ENCODE peak calls at places on chromosome 20, in four cellular contexts. A is H1, G is SK-N-SH, J is GM12878. I is an unnamed sample.

GRCh38 chr20:4925842-4926530 is 75.3 kb downstream of the SLC23A2 start:
- DNase-seq in J (no peak), G (no peak), A (no peak), I (no peak)

GRCh38 chr20:38839563-38839962 is 34.1 kb downstream of the PPP1R16B start:
- DNase-seq in G (no peak), J (no peak), A (no peak), I (no peak)

GRCh38 chr20:52150440-52151258 is 40.9 kb downstream of the ZFP64 start:
- DNase-seq in G (peak), A (no peak), J (peak), I (peak)

GRCh38 chr20:16273812-16274560 is 299.3 kb downstream of the KIF16B start:
- DNase-seq in G (peak), A (no peak), J (no peak), I (no peak)

GRCh38 chr20:4791121-4791520 is 69.4 kb downstream of the PRND start:
- DNase-seq in A (no peak), G (no peak), J (no peak), I (no peak)

GRCh38 chr20:40305303-40305702 is 383.7 kb downstream of the MAFB start:
- DNase-seq in J (no peak), A (no peak), G (no peak), I (no peak)

GRCh38 chr20:16020971-16021370 is 552.3 kb downstream of the KIF16B start:
- DNase-seq in G (no peak), J (no peak), A (no peak), I (no peak)

GRCh38 chr20:38810926-38811325 is 5.4 kb downstream of the PPP1R16B start:
- DNase-seq in J (no peak), G (no peak), A (no peak), I (no peak)

GRCh38 chr20:42941629-42942028 is 248.1 kb downstream of the PTPRT start:
- DNase-seq in G (no peak), A (no peak), J (no peak), I (no peak)

GRCh38 chr20:39631557-39631956 is 669.4 kb downstream of the DHX35 start:
- DNase-seq in A (no peak), G (no peak), J (no peak), I (no peak)

GRCh38 chr20:31945790-31946189 is 6.1 kb downstream of the PDRG1 start:
- DNase-seq in A (no peak), G (no peak), J (no peak), I (no peak)

GRCh38 chr20:53621482-53622246 is 28.0 kb upstream of the ZNF217 start:
- DNase-seq in J (peak), G (peak), A (no peak), I (peak)

GRCh38 chr20:17315491-17316231 is 88.8 kb downstream of the PCSK2 start:
- DNase-seq in J (no peak), G (no peak), A (no peak), I (no peak)

GRCh38 chr20:61821698-61822097 is 244.0 kb downstream of the TAF4 start:
- DNase-seq in G (no peak), A (no peak), J (no peak), I (no peak)

GRCh38 chr20:19336601-19337000 is 124.2 kb downstream of the SLC24A3 start:
- DNase-seq in A (no peak), G (no peak), J (no peak), I (no peak)

GRCh38 chr20:61972910-61973508 is 92.7 kb downstream of the TAF4 start:
- DNase-seq in A (no peak), J (no peak), G (no peak), I (no peak)

GRCh38 chr20:39822667-39823066 is 860.5 kb downstream of the DHX35 start:
- DNase-seq in J (no peak), A (no peak), G (no peak), I (no peak)

GRCh38 chr20:59043698-59044097 is 1.1 kb upstream of the PRELID3B start:
- DNase-seq in G (no peak), A (no peak), J (no peak), I (no peak)

GRCh38 chr20:47007826-47008655 is 113.4 kb downstream of the EYA2 start:
- DNase-seq in G (no peak), J (no peak), A (no peak), I (no peak)

GRCh38 chr20:62646851-62647520 is 4.7 kb downstream of the SLCO4A1 start:
- DNase-seq in A (no peak), J (no peak), G (no peak), I (no peak)

GRCh38 chr20:1907586-1907985 is 12.4 kb downstream of the SIRPA start:
- DNase-seq in J (no peak), G (no peak), A (no peak), I (no peak)

GRCh38 chr20:44068311-44068710 is 118.7 kb downstream of the JPH2 start:
- DNase-seq in A (no peak), J (no peak), G (peak), I (no peak)

GRCh38 chr20:40843251-40843650 is 154.2 kb upstream of the MAFB start:
- DNase-seq in A (no peak), J (no peak), G (no peak), I (no peak)

GRCh38 chr20:40651121-40651520 is 37.9 kb downstream of the MAFB start:
- DNase-seq in A (no peak), J (no peak), G (no peak), I (no peak)

GRCh38 chr20:31716351-31716750 is 6.3 kb downstream of the BCL2L1 start:
- DNase-seq in J (no peak), A (no peak), G (no peak), I (no peak)

GRCh38 chr20:7161690-7162089 is 394.2 kb downstream of the BMP2 start:
- DNase-seq in J (no peak), G (peak), A (no peak), I (no peak)

GRCh38 chr20:18263723-18264122 is 24.6 kb upstream of the ZNF133 start:
- DNase-seq in J (no peak), G (no peak), A (no peak), I (no peak)

GRCh38 chr20:25272223-25273000 is 24.5 kb downstream of the PYGB start:
- DNase-seq in J (no peak), G (no peak), A (no peak), I (no peak)

GRCh38 chr20:48640871-48641270 is 186.9 kb downstream of the PREX1 start:
- DNase-seq in A (no peak), J (no peak), G (no peak), I (no peak)

GRCh38 chr20:8094415-8094818 is 37.6 kb upstream of the PLCB1 start:
- DNase-seq in J (no peak), G (no peak), A (no peak), I (no peak)

GRCh38 chr20:14604143-14604542 is 266.7 kb upstream of the FLRT3 start:
- DNase-seq in J (no peak), A (no peak), G (no peak), I (no peak)

GRCh38 chr20:41865938-41866337 is 247.8 kb upstream of the CHD6 start:
- DNase-seq in G (no peak), J (no peak), A (no peak), I (no peak)

DNA sequence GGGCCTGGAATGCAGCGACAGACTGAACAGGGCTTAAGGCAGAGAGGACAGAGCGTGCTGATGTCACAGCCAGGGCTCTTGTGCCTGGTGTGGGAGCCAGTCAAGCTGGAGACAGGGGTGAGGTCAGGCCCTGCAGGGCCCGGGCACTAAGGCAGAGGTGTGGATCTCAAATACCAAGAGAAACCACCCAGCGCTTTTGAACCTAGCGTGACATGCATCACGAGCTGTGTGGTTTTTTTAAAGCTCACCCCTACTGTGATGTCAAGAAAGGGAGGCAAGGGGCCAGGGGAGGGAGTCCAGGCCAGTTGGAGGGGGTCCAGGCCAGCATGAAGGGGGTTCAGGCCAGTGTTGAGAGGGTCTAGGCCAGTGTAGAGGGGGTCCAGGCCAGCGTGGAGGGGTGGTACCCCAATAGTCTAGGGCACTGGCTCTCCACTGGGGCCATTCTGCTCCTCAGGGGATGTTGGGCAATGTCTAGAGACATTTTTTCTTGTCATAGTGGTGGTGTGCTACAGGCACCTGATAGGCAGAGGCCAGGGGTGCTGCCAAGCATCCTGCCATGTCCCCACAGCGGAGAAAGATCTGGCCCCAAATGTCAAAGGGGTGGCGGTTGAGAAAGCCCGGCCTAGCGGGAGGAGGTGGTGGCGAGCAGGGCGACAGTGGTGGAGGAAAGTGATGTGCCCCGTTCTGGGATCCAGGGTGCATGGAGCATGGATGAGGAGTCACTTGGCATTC is 42.6 kb downstream of the RBM38 start:
- DNase-seq in A (no peak), J (no peak), G (no peak), I (no peak)
- TF ChIP-seq JUND in A (no peak), J (no peak), G (no peak), I (no peak)

DNA sequence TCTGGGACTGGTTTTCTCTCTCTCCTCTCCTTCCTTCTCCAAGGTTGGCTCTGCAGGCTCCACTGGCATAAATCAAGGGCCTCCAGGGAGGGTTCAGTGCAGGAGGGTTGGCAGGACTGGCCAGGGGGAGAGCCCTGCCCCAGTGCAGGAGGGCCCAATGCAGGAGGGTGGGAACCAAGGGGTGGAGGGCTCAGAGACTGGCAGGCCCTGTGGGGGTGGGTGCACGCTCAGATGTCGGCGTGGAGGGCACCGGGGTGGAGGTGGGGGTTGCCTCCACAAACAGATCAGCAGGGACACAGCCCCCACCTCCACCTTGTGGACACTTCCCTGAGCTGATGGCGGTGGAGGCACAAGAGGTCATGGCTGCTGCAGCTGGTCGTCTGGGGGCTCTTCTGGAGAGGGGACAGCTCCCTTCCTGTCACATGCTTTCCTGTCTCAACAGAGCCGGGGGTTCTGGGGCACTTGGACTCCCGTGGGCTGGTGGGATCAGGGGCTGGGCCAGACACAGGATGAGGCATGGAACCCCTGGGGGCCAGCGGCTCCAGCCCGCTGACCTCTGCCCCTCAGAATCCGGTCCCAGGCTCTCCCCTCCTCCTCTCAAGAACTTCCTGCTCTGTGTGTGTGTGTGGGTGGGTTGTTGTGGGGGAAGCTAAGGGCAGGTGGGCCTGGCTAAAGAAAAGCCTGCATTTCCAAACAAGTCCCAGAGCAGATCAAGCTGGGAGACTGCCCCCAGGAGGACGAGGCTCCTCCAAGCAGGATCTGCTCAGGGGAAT is 2.7 kb upstream of the ABHD16B start:
- DNase-seq in J (no peak), A (no peak), G (peak), I (peak)
- TF ChIP-seq YY1 in J (peak), A (no peak), G (no peak), I (no peak)

DNA sequence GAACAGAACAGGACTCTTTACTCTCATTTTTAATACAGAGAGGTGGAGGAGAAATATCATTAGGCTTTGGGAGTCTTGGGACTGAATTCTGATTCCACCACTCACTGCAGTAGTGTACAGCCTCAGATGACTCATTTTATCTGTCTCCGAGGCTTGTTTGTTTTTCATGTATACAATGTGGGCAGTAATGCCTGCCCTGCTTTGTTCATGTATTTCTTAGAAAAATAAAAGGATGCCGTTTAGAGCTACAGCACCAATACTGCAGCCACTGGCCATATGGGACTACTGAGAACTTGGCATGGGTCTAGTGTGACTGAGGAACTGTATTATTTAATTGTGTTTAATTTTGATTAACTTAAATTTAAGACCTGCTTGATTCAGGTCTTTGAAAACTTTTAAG is 41.2 kb upstream of the JAG1 start:
- DNase-seq in A (no peak), J (no peak), G (no peak), I (no peak)
- TF ChIP-seq NRF1 in A (no peak), J (no peak), G (no peak), I (no peak)

DNA sequence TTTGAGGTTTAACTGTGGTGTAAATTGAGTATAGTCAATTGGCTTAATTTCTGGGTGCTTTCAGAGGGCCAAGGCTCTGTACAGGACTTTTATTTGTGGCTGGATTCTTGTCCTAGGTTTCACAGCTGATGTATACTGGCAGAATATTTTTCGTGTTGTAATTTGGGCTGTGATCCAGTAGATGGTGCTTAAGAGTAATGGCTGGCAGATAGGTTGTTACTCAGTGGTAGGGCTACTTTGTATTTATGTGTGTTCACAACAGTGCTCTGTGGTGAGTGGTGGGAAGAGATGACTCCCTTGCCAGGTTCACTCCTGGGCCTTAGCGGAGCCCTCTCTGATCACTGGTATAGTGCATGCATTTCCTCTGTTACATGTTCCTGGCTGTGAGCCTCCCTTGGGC is 34.5 kb upstream of the FERMT1 start:
- DNase-seq in A (no peak), G (no peak), J (no peak), I (no peak)
- TF ChIP-seq JUND in A (no peak), G (no peak), J (no peak), I (no peak)

GRCh38 chr20:50491926-50492634 is 18.1 kb upstream of the PTPN1 start:
- DNase-seq in J (no peak), A (no peak), G (no peak), I (no peak)
- TF ChIP-seq YY1 in J (no peak), A (no peak), G (no peak), I (no peak)

DNA sequence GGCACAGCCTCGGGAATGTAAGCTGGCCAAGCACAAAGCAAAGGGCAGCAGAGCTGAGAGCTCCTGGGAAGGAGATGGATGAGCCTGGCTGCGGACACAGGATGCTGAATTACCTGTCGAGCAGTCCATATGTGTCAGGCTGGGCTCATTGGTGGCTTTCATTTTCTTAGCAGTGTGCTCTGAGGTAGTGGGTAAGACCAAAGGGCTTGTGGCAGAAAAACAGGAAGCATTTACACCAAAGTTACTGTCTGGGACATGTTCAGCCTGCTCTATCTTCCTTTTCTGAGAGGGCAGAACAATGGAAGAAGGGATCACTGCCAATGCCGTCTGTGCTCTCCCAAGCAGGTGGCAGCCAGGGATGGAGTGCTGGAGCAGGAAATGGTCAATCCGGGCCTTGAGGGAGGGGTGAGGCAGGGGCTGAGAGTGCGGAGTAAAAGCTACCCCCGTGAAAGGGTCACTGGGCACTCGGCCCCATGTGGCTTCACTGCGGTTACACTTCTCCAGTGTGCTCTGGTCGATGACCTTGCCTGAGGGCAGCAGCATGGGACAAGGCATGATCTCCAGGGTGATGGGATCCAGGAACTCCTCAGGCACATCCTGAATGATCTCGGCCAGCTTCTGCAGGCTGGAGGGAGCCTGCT is 36.9 kb upstream of the AVP start:
- DNase-seq in J (no peak), G (no peak), A (no peak), I (no peak)
- TF ChIP-seq NRF1 in J (no peak), G (no peak), A (no peak), I (no peak)

GRCh38 chr20:57398231-57398821 is 7.1 kb downstream of the RBM38 start:
- DNase-seq in J (peak), G (no peak), A (no peak), I (no peak)

GRCh38 chr20:57398901-57399535 is 7.8 kb downstream of the RBM38 start:
- DNase-seq in G (no peak), J (no peak), A (no peak), I (no peak)

GRCh38 chr20:57397004-57397692 is 6.0 kb downstream of the RBM38 start:
- DNase-seq in J (no peak), G (no peak), A (no peak), I (no peak)

GRCh38 chr20:57396638-57397003 is 5.4 kb downstream of the RBM38 start:
- DNase-seq in J (no peak), G (no peak), A (no peak), I (no peak)

DNA sequence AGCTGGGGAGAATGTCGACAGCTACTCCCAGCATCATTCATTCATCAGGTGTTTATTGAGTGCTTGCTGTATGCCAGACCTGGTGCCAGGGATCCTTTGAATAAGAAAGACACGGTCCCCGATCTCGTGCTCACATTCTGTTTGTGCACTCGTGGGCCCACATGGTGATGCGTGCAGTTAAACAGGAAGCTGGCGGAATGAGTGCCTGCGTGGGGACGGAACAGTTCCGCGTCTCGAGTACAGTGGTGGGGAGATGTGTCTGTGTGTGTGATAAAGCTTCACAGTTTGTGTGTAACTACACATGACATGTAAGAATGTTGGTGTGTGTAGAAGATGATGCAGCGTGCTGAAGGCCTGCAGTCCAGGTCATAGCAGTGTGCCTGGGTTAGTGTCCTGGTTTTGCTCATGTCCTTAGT is 6.5 kb downstream of the RBM38 start:
- DNase-seq in G (no peak), J (no peak), A (no peak), I (no peak)
- TF ChIP-seq JUND in G (no peak), J (no peak), A (no peak), I (no peak)

GRCh38 chr20:33337531-33338165 is 54.6 kb downstream of the BPIFB1 start:
- DNase-seq in G (no peak), A (no peak), J (peak), I (no peak)
- TF ChIP-seq YY1 in G (no peak), A (no peak), J (no peak), I (no peak)

I was measured in K562.